ENCODE peak calls at places on chromosome X, in five cellular contexts. N is occipital lobe; V is fibroblast of the conjunctiva; G is RPMI8226; B is stimulated activated CD8-positive, alpha-beta memory T cell treated with anti-CD3 and anti-CD28 coated beads, Interleukin-2, amount 100 ng/mL, for 1 hour. S is an unnamed sample.

GRCh38 chrX:43882294-43882681 is at the start of gene MAOB:
- DNase-seq in N (no peak), G (no peak), V (no peak), B (no peak), S (peak; percentile 41)

GRCh38 chrX:103215768-103216085 is 819 bp downstream of the BEX4 start:
- DNase-seq in B (no peak), N (peak; percentile 22), V (no peak), G (no peak), S (peak; percentile 83)

GRCh38 chrX:80285131-80285773 is 135.0 kb upstream of the TENT5D start:
- DNase-seq in N (no peak), B (no peak), V (peak; percentile 10), G (peak; percentile 22), S (no peak)

GRCh38 chrX:48715876-48716502 is 19.5 kb downstream of the SUV39H1 start:
- DNase-seq in G (no peak), V (no peak), N (no peak), B (no peak), S (no peak)

GRCh38 chrX:71809886-71810285 is 46.7 kb downstream of the CXorf49B start:
- DNase-seq in V (no peak), B (no peak), N (no peak), G (peak; percentile 2), S (no peak)

GRCh38 chrX:149570668-149571067 is 16.6 kb downstream of the MAGEA9B start:
- DNase-seq in N (no peak), V (peak; percentile 32), G (no peak), B (no peak), S (no peak)

GRCh38 chrX:136577562-136577961 is 45.5 kb downstream of the VGLL1 start:
- DNase-seq in N (peak; percentile 6), V (peak; percentile 26), B (peak; percentile 40), G (peak; percentile 58), S (no peak)

GRCh38 chrX:11100281-11101035 is 10.7 kb upstream of the HCCS start:
- DNase-seq in V (peak; percentile 55), G (peak; percentile 21), N (no peak), B (no peak), S (no peak)

GRCh38 chrX:48958635-48959094 is 1.3 kb upstream of the OTUD5 start:
- DNase-seq in G (peak; percentile 29), V (peak; percentile 24), N (no peak), B (no peak), S (no peak)

GRCh38 chrX:40570346-40571093 is 10.2 kb upstream of the ATP6AP2 start:
- DNase-seq in N (peak; percentile 0), B (no peak), G (peak; percentile 7), V (no peak), S (no peak)

S was measured in posterior cingulate gyrus.